ENCODE peak calls at places on chromosome 9, in four cellular contexts. I is K562, D is GM12878, C is HepG2. B is an unnamed sample.

GRCh38 chr9:121706149-121706548 is 54.7 kb downstream of the DAB2IP start:
- DNase-seq in I (no peak), D (no peak), C (no peak), B (no peak)

GRCh38 chr9:69325409-69326212 is 596 bp downstream of the ENTREP1 start:
- DNase-seq in C (no peak), I (no peak), D (no peak), B (peak)

GRCh38 chr9:136119259-136120118 is 814 bp upstream of the TMEM250 start:
- DNase-seq in C (peak), I (peak), D (no peak), B (no peak)

GRCh38 chr9:88733651-88734470 is 198.9 kb downstream of the NXNL2 start:
- DNase-seq in I (no peak), C (no peak), D (no peak), B (no peak)

GRCh38 chr9:14565352-14565956 is 127.8 kb downstream of the ZDHHC21 start:
- DNase-seq in C (no peak), I (no peak), D (peak), B (no peak)

GRCh38 chr9:110626109-110626829 is 42.3 kb upstream of the MUSK start:
- DNase-seq in D (peak), I (no peak), C (no peak), B (no peak)

GRCh38 chr9:100756217-100756616 is 178.3 kb downstream of the CAVIN4 start:
- DNase-seq in C (no peak), D (no peak), I (no peak), B (no peak)

GRCh38 chr9:116288658-116289057 is 135.1 kb downstream of the PAPPA start:
- DNase-seq in D (no peak), C (no peak), I (no peak), B (no peak)

GRCh38 chr9:128722380-128723351 is 1.3 kb downstream of the ZDHHC12 start:
- DNase-seq in C (no peak), I (no peak), D (no peak), B (no peak)

GRCh38 chr9:112409758-112410157 is 29.9 kb downstream of the HSDL2 start:
- DNase-seq in I (no peak), C (no peak), D (no peak), B (no peak)

GRCh38 chr9:2872307-2872940 is 28.5 kb upstream of the PUM3 start:
- DNase-seq in D (no peak), I (no peak), C (peak), B (no peak)

GRCh38 chr9:87548159-87548558 is 50.5 kb downstream of the DAPK1 start:
- DNase-seq in D (no peak), I (no peak), C (no peak), B (no peak)

GRCh38 chr9:8766096-8766495 is 966.5 kb upstream of the DMAC1 start:
- DNase-seq in I (no peak), D (no peak), C (no peak), B (no peak)

GRCh38 chr9:2132484-2133082 is 117.4 kb downstream of the SMARCA2 start:
- DNase-seq in I (peak), C (no peak), D (no peak), B (no peak)

GRCh38 chr9:111926421-111926875 is 29.8 kb downstream of the UGCG start:
- DNase-seq in I (no peak), C (no peak), D (peak), B (no peak)

GRCh38 chr9:26975728-26976707 is 19.8 kb downstream of the IFT74 start:
- DNase-seq in I (no peak), D (no peak), C (peak), B (peak)

GRCh38 chr9:71683598-71684235 is 84.6 kb downstream of the CEMIP2 start:
- DNase-seq in I (no peak), C (no peak), D (no peak), B (peak)

GRCh38 chr9:120571443-120572257 is 8.3 kb downstream of the CDK5RAP2 start:
- DNase-seq in D (no peak), C (peak), I (no peak), B (no peak)

DNA sequence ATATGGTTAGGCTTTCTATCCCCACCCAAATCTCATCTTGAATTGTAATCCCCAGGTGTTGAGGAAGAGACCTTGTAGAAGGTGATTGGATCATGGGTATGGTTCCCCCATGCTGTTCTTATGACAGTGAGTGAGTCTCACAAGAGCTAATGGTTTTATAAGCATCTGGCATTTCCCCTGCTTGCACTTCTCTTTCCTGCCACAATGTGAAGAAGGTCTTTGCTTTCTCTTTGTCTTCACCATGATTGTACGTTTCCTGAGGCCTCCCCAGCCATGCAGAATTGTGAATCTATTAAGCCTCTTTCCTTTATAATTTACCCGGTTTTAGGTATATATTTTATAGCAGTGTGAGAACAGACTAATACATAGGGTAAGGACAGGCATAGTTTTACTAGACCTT is 334.5 kb downstream of the TLR4 start:
- DNase-seq in D (no peak), I (no peak), C (no peak), B (no peak)
- TF ChIP-seq BRCA1 in D (no peak), I (no peak), C (no peak), B (no peak)

GRCh38 chr9:107390806-107391205 is 98.8 kb downstream of the KLF4 start:
- DNase-seq in D (no peak), I (no peak), C (no peak), B (no peak)

GRCh38 chr9:107390319-107390718 is 99.2 kb downstream of the KLF4 start:
- DNase-seq in I (no peak), C (no peak), D (no peak), B (no peak)

GRCh38 chr9:107388890-107389289 is 100.7 kb downstream of the KLF4 start:
- DNase-seq in I (no peak), D (no peak), C (no peak), B (no peak)

GRCh38 chr9:107387401-107387800 is 102.2 kb downstream of the KLF4 start:
- DNase-seq in I (no peak), D (no peak), C (no peak), B (no peak)

DNA sequence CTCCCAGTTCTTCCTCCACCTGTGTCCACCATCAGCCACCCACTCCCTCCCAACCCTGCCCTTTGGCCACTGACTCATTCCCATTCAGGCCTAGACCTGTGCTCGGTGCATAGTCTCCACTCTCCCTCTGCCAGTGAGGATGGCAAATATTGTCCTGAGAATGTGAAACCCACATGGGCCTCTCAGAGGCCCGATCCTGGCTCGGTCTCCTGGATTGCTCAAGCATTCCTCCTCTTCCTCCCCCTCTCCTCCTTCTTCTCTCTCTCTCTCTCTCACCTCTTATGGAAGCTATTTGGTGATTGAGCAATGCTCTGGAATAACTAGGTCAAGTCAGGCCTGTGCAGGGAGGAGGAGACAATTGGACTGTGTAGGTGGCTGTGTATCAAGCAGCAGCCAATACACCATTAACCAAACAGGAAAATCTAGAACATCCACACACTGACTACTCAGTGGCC is 99.9 kb downstream of the KLF4 start:
- DNase-seq in C (peak), I (no peak), D (no peak), B (no peak)
- TF ChIP-seq BRCA1 in C (no peak), I (no peak), D (no peak), B (no peak)

GRCh38 chr9:35269919-35270318 is 108.1 kb downstream of the UNC13B start:
- DNase-seq in C (no peak), I (no peak), D (no peak), B (no peak)

GRCh38 chr9:35274988-35275387 is 113.2 kb downstream of the UNC13B start:
- DNase-seq in D (no peak), I (no peak), C (no peak), B (no peak)

GRCh38 chr9:35271637-35272036 is 109.8 kb downstream of the UNC13B start:
- DNase-seq in C (no peak), D (no peak), I (no peak), B (no peak)

GRCh38 chr9:35273591-35273990 is 111.8 kb downstream of the UNC13B start:
- DNase-seq in C (no peak), D (no peak), I (no peak), B (no peak)

GRCh38 chr9:35272989-35273388 is 111.2 kb downstream of the UNC13B start:
- DNase-seq in C (no peak), D (no peak), I (no peak), B (no peak)
- TF ChIP-seq BRCA1 in C (no peak), D (no peak), I (no peak), B (no peak)

GRCh38 chr9:5787220-5787619 is 45.7 kb downstream of the ERMP1 start:
- DNase-seq in I (no peak), C (no peak), D (no peak), B (no peak)

GRCh38 chr9:5783982-5784381 is 48.9 kb downstream of the ERMP1 start:
- DNase-seq in C (peak), I (no peak), D (no peak), B (no peak)

GRCh38 chr9:5787759-5788329 is 45.1 kb downstream of the ERMP1 start:
- DNase-seq in C (no peak), I (no peak), D (no peak), B (no peak)

GRCh38 chr9:5784526-5785315 is 48.2 kb downstream of the ERMP1 start:
- DNase-seq in D (no peak), C (no peak), I (no peak), B (no peak)

DNA sequence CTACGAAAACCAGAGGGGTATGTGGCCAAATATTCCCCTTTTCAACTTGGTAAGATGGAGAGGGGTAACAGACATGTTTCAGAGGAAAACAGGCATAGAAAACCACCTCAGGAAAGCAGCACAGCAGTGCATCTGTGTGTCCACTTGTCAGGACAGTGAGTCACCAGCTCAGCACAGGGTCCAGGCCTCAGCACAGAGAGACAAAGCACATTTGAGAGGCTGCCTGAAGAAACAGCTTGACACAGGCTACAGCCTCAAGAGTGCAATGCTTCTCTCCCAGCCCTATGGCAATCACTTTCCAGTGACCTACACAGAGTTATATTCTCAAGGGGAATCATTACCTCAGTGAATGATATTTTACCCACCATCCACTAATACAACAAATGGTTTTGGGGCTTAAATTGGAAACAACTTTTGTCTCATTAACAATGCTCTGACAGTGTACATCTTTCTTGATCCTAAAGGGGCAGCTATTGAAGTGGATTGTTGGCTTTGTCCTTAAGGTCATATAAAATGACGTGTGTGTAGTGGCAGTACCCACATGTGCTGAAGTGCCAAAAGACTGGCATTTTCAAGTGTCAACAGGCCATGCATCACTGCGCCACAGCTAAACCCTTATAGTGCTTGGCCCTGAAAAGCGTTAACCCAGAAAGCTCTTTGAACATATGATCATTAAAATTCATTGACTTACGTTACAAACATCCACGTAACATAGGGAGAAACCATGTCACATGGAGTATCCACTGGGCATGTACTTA is 46.4 kb downstream of the ERMP1 start:
- DNase-seq in C (no peak), I (no peak), D (no peak), B (no peak)
- TF ChIP-seq BRCA1 in C (no peak), I (no peak), D (no peak), B (no peak)

GRCh38 chr9:94950733-94951590 is 224.5 kb downstream of the AOPEP start:
- DNase-seq in I (no peak), D (no peak), C (peak), B (no peak)
- TF ChIP-seq BRCA1 in I (no peak), D (no peak), C (no peak), B (no peak)

DNA sequence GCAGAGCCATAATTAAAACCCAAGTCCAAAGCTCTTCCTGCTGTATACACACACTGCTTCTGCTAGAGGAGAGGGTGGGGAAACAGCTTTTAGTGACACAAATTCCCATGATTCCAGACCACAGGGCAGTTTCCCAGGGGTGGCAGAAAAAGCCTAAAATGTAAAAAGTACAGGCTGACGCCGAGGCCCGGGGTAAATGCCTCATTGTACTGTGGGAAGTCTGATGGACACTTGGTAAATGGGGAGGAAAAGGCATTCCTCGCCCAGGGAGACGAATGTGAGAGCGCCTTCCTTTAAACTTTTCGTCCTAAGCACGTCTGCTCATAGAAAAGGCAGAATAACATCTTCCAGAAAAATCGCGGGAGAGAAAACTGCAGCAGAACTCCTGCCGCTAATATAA is 65.6 kb downstream of the DENND1A start:
- DNase-seq in C (no peak), I (no peak), D (no peak), B (no peak)
- TF ChIP-seq BRCA1 in C (no peak), I (no peak), D (no peak), B (no peak)

DNA sequence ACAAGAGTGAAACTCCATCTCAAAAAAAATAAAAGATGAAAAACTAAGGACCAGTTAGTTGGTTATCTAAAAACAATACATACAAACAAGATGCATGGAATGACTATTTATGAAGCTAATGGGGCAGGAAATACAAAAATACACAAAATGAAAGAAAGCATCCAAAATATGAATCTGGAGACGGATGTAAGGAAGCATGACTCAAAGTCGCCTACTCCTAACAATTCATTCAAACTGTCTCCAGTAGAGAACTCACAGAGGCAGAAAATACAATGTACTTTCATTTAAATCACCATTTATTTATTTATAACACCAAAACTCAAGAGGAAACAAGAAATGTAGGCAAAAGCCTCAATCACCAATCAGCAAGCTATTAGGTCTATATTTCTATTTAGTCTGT is 68.4 kb downstream of the SCAI start:
- DNase-seq in C (no peak), D (no peak), I (no peak), B (no peak)
- TF ChIP-seq BRCA1 in C (no peak), D (no peak), I (no peak), B (no peak)

B was measured in H1.